ENCODE peak calls at places on chromosomes 5 and 9, in ten cellular contexts. D is K562, O is HepG2, P is PC-3, K is GM23338, H is GM23248, J is hepatocyte, B is HCT116, G is PC-9, R is MM.1S. L is an unnamed sample.

GRCh38 chr5:78771260-78772240 is 123.0 kb upstream of the LHFPL2 start:
- DNase-seq in J (no peak), H (no peak), G (no peak), B (no peak), R (no peak), P (no peak), O (no peak), K (no peak), D (peak), L (no peak)

GRCh38 chr9:76419782-76420380 is 25.7 kb upstream of the RFK start:
- DNase-seq in H (peak), B (peak), P (peak), O (peak), G (no peak), D (peak), R (no peak), J (peak), K (peak), L (peak)

GRCh38 chr9:6413365-6414263 is 615 bp downstream of the UHRF2 start:
- DNase-seq in G (no peak), D (peak), H (peak), R (peak), O (no peak), J (peak), K (peak), P (peak), B (no peak), L (peak)

GRCh38 chr5:85488295-85488694 is 1103.6 kb upstream of the EDIL3 start:
- DNase-seq in O (no peak), J (no peak), K (no peak), P (no peak), H (no peak), D (no peak), G (no peak), R (no peak), B (no peak), L (no peak)

GRCh38 chr9:37449877-37450632 is 15.2 kb downstream of the ZBTB5 start:
- DNase-seq in O (no peak), G (no peak), B (no peak), P (no peak), D (no peak), H (no peak), R (no peak), K (no peak), J (no peak), L (peak)

GRCh38 chr5:111668713-111669112 is 88.3 kb downstream of the NREP start:
- DNase-seq in H (peak), D (no peak), B (no peak), P (peak), O (no peak), G (no peak), J (no peak), R (no peak), K (no peak), L (no peak)

GRCh38 chr5:96807099-96807654 is 568 bp downstream of the ERAP1 start:
- DNase-seq in O (peak), K (peak), B (no peak), R (peak), G (peak), P (peak), D (peak), J (peak), H (peak), L (peak)

GRCh38 chr5:103706939-103707682 is 144.5 kb upstream of the NUDT12 start:
- DNase-seq in H (no peak), D (no peak), R (no peak), J (peak), O (no peak), K (no peak), B (no peak), G (no peak), P (no peak), L (no peak)

GRCh38 chr9:13149454-13149853 is 130.0 kb downstream of the MPDZ start:
- DNase-seq in P (no peak), B (no peak), D (no peak), K (no peak), J (no peak), O (no peak), G (no peak), R (no peak), H (no peak), L (no peak)

GRCh38 chr9:13721481-13722235 is 442.2 kb upstream of the MPDZ start:
- DNase-seq in O (no peak), K (no peak), B (no peak), R (no peak), J (no peak), H (peak), G (no peak), P (peak), D (no peak), L (no peak)

GRCh38 chr5:138448070-138448469 is 9.2 kb downstream of the REEP2 start:
- DNase-seq in B (no peak), G (no peak), D (no peak), P (no peak), O (no peak), K (no peak), R (no peak), H (no peak), J (no peak), L (no peak)

GRCh38 chr9:16202913-16203734 is 650.3 kb downstream of the CCDC171 start:
- DNase-seq in K (no peak), P (peak), G (peak), R (no peak), H (peak), J (peak), D (no peak), O (no peak), B (no peak), L (peak)

GRCh38 chr5:8458038-8458383 is 589.1 kb downstream of the MTRR start:
- DNase-seq in R (no peak), H (peak), P (no peak), J (no peak), D (no peak), O (no peak), G (peak), B (no peak), K (peak), L (no peak)

GRCh38 chr5:137714494-137714893 is 21.4 kb downstream of the KLHL3 start:
- DNase-seq in O (no peak), G (no peak), H (no peak), R (no peak), B (no peak), K (no peak), J (no peak), P (no peak), D (no peak), L (no peak)

GRCh38 chr5:152462021-152462721 is 57.1 kb upstream of the NMUR2 start:
- DNase-seq in D (no peak), K (no peak), O (no peak), G (no peak), J (no peak), P (no peak), R (no peak), H (no peak), B (no peak), L (no peak)

GRCh38 chr5:35031276-35031675 is 16.5 kb downstream of the AGXT2 start:
- DNase-seq in H (peak), O (no peak), P (no peak), J (no peak), D (no peak), B (no peak), K (peak), R (no peak), G (no peak), L (no peak)

GRCh38 chr5:138595396-138595795 is 20.2 kb upstream of the HSPA9 start:
- DNase-seq in K (no peak), G (no peak), R (no peak), O (no peak), B (no peak), D (no peak), J (no peak), P (no peak), H (no peak), L (peak)

GRCh38 chr9:83034587-83034986 is 28.4 kb downstream of the RASEF start:
- DNase-seq in K (no peak), B (no peak), P (peak), G (no peak), H (peak), O (no peak), R (no peak), D (no peak), J (no peak), L (no peak)

GRCh38 chr5:126514159-126515141 is 80.6 kb downstream of the ALDH7A1 start:
- DNase-seq in P (no peak), O (no peak), B (no peak), J (no peak), G (no peak), K (no peak), H (peak), R (no peak), D (peak), L (no peak)

GRCh38 chr5:68055686-68056085 is 159.9 kb upstream of the PIK3R1 start:
- DNase-seq in O (no peak), G (no peak), D (no peak), H (no peak), B (no peak), K (peak), R (no peak), J (no peak), P (no peak), L (no peak)

GRCh38 chr5:112143684-112144083 is 275.4 kb downstream of the EPB41L4A start:
- DNase-seq in G (no peak), K (no peak), J (no peak), O (no peak), B (no peak), R (no peak), D (no peak), P (no peak), H (no peak), L (no peak)

GRCh38 chr5:172163346-172163745 is 24.7 kb downstream of the STK10 start:
- DNase-seq in P (no peak), J (no peak), D (no peak), K (no peak), B (no peak), G (no peak), H (peak), R (no peak), O (no peak), L (no peak)

GRCh38 chr9:27276182-27277030 is 20.5 kb downstream of the EQTN start:
- DNase-seq in H (peak), D (peak), R (peak), J (peak), B (peak), G (peak), K (peak), O (peak), P (peak), L (peak)

GRCh38 chr9:81823672-81824554 is 104.3 kb upstream of the SPATA31D4 start:
- DNase-seq in O (no peak), R (no peak), K (no peak), J (no peak), H (peak), D (peak), G (no peak), B (no peak), P (no peak), L (no peak)

GRCh38 chr5:122965111-122965510 is 71.4 kb downstream of the PPIC start:
- DNase-seq in D (no peak), K (no peak), H (no peak), P (no peak), B (no peak), J (no peak), G (no peak), R (no peak), O (no peak), L (peak)

GRCh38 chr9:137295313-137296213 is 6.5 kb downstream of the NRARP start:
- DNase-seq in G (no peak), J (peak), D (peak), R (no peak), B (no peak), O (no peak), K (peak), H (peak), P (peak), L (peak)

GRCh38 chr5:180613188-180613587 is 21.9 kb upstream of the SCGB3A1 start:
- DNase-seq in H (no peak), B (no peak), K (no peak), O (no peak), J (no peak), R (no peak), D (no peak), G (no peak), P (no peak), L (no peak)

GRCh38 chr5:6733411-6734242 is 20.4 kb downstream of the TENT4A start:
- DNase-seq in B (no peak), H (peak), D (no peak), O (no peak), G (no peak), R (no peak), P (no peak), J (no peak), K (no peak), L (no peak)

GRCh38 chr9:126496781-126497667 is 116.7 kb upstream of the LMX1B start:
- DNase-seq in D (no peak), G (no peak), J (no peak), O (no peak), B (no peak), R (no peak), K (no peak), H (no peak), P (no peak), L (no peak)

GRCh38 chr5:153983885-153984284 is 54.8 kb downstream of the FAM114A2 start:
- DNase-seq in K (no peak), R (no peak), B (no peak), O (no peak), P (no peak), J (no peak), H (no peak), D (no peak), G (no peak), L (no peak)

GRCh38 chr5:9207820-9208418 is 338.0 kb downstream of the SEMA5A start:
- DNase-seq in K (peak), G (peak), O (peak), D (peak), P (peak), B (peak), R (peak), H (peak), J (peak), L (peak)

GRCh38 chr5:158739941-158740340 is 359.8 kb downstream of the EBF1 start:
- DNase-seq in R (no peak), G (no peak), K (no peak), H (peak), P (peak), B (no peak), D (no peak), J (peak), O (no peak), L (peak)

GRCh38 chr9:108049026-108049591 is 559.5 kb upstream of the KLF4 start:
- DNase-seq in D (peak), P (peak), G (peak), R (no peak), J (peak), H (peak), B (peak), K (no peak), O (no peak), L (no peak)

GRCh38 chr5:115549154-115549553 is 4.6 kb upstream of the FEM1C start:
- DNase-seq in O (peak), D (no peak), R (no peak), H (no peak), B (peak), K (peak), J (peak), G (no peak), P (peak), L (peak)

GRCh38 chr9:9881692-9882091 is 731.1 kb downstream of the PTPRD start:
- DNase-seq in G (no peak), J (no peak), D (no peak), P (no peak), H (no peak), O (no peak), R (no peak), K (no peak), B (no peak), L (no peak)
- H2AFZ ChIP-seq in G (no peak), J (no peak), D (no peak), P (no peak), H (no peak), O (no peak), R (no peak), K (no peak), B (no peak), L (no peak)

GRCh38 chr5:3780278-3780677 is 184.6 kb downstream of the IRX1 start:
- DNase-seq in H (no peak), K (no peak), G (no peak), D (no peak), J (no peak), O (no peak), B (no peak), R (no peak), P (no peak), L (no peak)

GRCh38 chr5:3778945-3779344 is 183.3 kb downstream of the IRX1 start:
- DNase-seq in O (no peak), D (no peak), P (no peak), B (no peak), J (no peak), G (no peak), K (no peak), R (no peak), H (no peak), L (no peak)

GRCh38 chr5:3780907-3781306 is 185.3 kb downstream of the IRX1 start:
- DNase-seq in D (no peak), O (no peak), P (no peak), H (no peak), B (no peak), R (no peak), K (no peak), J (no peak), G (no peak), L (no peak)

DNA sequence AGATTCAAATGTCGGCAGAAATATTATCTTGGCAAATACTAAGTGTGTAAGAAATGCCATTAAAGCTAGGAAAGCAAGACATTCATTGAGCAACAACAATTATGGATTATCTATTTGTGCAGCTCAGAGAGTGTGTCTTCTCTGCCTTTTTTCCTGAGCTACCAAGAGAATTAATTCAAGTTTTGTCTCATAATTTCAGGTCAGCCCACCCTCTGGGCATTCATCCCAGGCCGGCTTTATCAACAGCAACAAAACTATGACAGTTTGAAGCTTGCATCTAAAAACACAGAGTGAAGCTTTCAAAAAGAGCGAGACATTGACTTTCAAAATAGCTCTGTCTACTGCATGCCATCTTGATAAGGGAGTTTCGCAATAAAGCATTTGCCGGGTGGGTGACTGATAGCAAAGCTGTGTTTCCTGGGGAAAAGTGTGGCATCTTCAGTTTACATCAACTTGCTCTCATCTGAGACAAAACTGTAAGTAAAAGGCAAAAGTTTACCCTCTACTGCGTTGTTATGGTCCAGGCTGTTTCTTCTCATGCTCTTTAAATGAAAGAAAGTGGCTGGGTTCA is 182.5 kb downstream of the IRX1 start:
- DNase-seq in O (no peak), J (no peak), P (no peak), K (no peak), D (no peak), H (no peak), B (no peak), G (no peak), R (no peak), L (no peak)
- TF ChIP-seq EZH2 in O (no peak), J (no peak), P (no peak), K (no peak), D (no peak), H (no peak), B (no peak), G (peak), R (no peak), L (no peak)

DNA sequence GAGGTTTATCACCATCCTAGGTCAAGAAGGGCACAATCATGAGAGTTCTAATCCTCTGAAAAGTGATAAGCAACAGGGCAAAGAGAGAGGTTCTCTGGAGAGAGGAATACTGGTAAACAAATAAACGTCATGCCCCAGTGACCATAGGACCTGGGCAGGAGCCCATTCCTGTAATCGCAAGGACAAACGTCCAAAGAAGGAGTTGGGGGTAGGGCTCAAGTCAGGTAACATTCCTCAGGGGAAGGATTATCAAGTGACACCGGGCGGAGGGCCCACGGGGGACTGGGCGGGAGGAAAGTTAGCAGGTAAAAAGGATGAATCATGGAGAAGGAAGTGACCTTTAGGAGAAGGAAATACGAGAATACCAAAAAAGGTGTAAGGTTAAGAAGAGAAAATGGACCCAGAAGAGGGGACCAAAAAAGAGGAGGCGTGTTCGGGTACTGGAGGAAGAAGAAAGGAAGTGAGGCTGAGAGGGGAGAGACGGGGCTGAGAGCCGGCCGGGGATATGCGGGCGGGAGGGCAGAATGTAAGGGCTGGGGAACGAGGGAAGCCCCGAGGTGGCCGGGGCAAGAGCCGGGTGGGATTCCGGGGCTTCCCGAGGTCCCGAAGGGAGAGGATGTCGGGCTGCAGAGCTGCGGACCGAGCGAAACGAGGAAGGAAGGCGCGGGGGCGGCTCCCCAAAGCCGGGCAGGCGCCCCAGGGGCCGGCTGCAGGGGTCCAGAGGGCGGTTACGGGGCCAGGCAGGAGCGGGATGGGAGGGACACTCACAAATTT is 583 bp downstream of the DIAPH1 start:
- DNase-seq in H (peak), D (no peak), R (peak), O (peak), J (peak), G (peak), P (peak), K (peak), B (peak), L (peak)
- H3K4me3 ChIP-seq in H (peak), D (peak), R (peak), O (peak), J (peak), G (peak), P (peak), K (peak), B (peak), L (peak)

GRCh38 chr5:57332350-57332749 is 150.3 kb downstream of the ACTBL2 start:
- DNase-seq in R (no peak), H (peak), P (no peak), B (no peak), O (no peak), J (no peak), D (no peak), G (no peak), K (no peak), L (no peak)
- H2AFZ ChIP-seq in R (no peak), H (no peak), P (no peak), B (no peak), O (no peak), J (no peak), D (no peak), G (no peak), K (peak), L (no peak)

GRCh38 chr5:149271717-149272558 is at the start of gene AFAP1L1:
- DNase-seq in R (no peak), P (peak), D (peak), G (peak), B (peak), K (peak), J (peak), O (peak), H (peak), L (peak)
- TF ChIP-seq EZH2 in R (no peak), P (no peak), D (no peak), G (no peak), B (no peak), K (no peak), J (peak), O (no peak), H (no peak), L (peak)

DNA sequence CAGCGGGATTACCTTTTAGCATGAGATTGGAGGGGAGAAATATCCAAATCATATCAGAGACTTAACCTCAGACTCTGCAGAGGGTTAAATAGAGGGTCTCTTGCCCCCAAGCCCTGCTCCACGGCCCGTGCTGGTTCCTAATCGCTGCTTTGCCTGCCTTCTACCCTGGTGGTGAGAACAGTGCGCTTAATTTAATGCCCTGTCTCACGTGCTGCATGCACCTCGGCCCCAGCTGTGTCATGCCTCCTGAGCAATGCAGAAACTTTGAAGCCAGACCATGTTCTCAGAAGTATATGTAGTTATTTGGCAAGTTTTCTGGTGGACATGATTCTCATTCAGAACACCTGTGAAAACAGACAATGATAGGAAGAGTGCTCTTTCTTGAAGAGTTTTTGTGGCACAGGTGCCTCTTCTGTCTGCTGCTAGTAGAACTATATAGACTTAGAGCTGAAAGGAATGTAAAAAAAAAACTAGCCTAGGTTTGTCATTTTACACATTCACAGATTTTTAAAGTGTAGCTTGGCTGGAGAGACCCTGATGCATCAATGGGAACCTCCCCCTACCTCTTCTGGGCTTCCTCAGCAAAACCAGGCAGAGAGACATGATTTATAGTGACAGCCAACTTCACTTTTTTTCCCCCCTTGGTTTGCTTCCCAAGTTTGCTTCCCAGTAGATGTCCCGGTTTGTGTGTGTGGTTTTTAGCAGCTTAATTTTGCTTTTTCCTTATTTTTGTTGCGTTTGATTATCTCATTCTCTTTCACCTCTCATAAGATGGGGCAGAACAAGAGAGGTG is 1.6 kb downstream of the OTULIN start:
- DNase-seq in H (peak), D (no peak), R (peak), G (no peak), P (peak), B (no peak), O (peak), J (peak), K (peak), L (peak)
- H3K4me3 ChIP-seq in H (peak), D (peak), R (peak), G (peak), P (peak), B (peak), O (peak), J (peak), K (peak), L (peak)